ENCODE peak calls at places on chromosome 18, in ten cellular contexts. W is psoas muscle, Q is cardiac muscle cell, P is IMR-90, C is A549, O is small intestine, T is thoracic aorta, X is neural progenitor cell, K is heart left ventricle, R is upper lobe of right lung. B is an unnamed sample. For H3K4me1 and H3K9me3, the result is how much of the 10 kb centered on the place peaks cover.

GRCh38 chr18:61546598-61546997 is 213.4 kb downstream of the CDH20 start:
- DNase-seq in W (no peak), Q (no peak), P (peak), C (no peak), O (no peak), T (no peak), X (no peak), K (no peak), R (no peak), B (no peak)

GRCh38 chr18:51666717-51667320 is 469.3 kb upstream of the MEX3C start:
- DNase-seq in W (peak), Q (peak), P (no peak), C (peak), O (peak), T (no peak), X (peak), K (peak), R (no peak), B (peak)

GRCh38 chr18:69865656-69866241 is 81.9 kb downstream of the CD226 start:
- DNase-seq in W (no peak), Q (no peak), P (no peak), C (no peak), O (no peak), T (no peak), X (no peak), K (no peak), R (no peak), B (no peak)

GRCh38 chr18:57659463-57660102 is 37.9 kb upstream of the NARS1 start:
- DNase-seq in W (no peak), Q (no peak), P (peak), C (no peak), O (no peak), T (no peak), X (no peak), K (no peak), R (no peak), B (no peak)

GRCh38 chr18:61738042-61738441 is 154.8 kb downstream of the RNF152 start:
- DNase-seq in W (no peak), Q (no peak), P (no peak), C (no peak), O (peak), T (no peak), X (no peak), K (no peak), R (no peak), B (no peak)

GRCh38 chr18:76487076-76487475 is 8.0 kb downstream of the ZNF516 start:
- DNase-seq in W (no peak), Q (no peak), P (peak), C (no peak), O (no peak), T (no peak), X (no peak), K (no peak), R (no peak), B (no peak)

GRCh38 chr18:43719264-43719795 is 442.0 kb upstream of the SYT4 start:
- DNase-seq in W (no peak), Q (no peak), P (no peak), C (no peak), O (no peak), T (no peak), X (no peak), K (no peak), R (no peak), B (no peak)

GRCh38 chr18:37019157-37019571 is 190.2 kb downstream of the KIAA1328 start:
- DNase-seq in W (no peak), Q (peak), P (peak), C (peak), O (no peak), T (no peak), X (peak), K (no peak), R (peak), B (peak)

GRCh38 chr18:435940-436339 is 64.6 kb downstream of the COLEC12 start:
- DNase-seq in W (no peak), Q (no peak), P (peak), C (no peak), O (no peak), T (no peak), X (no peak), K (no peak), R (no peak), B (no peak)

GRCh38 chr18:62662799-62663173 is 52.6 kb upstream of the PHLPP1 start:
- DNase-seq in W (no peak), Q (no peak), P (no peak), C (no peak), O (no peak), T (no peak), X (no peak), K (no peak), R (no peak), B (no peak)

GRCh38 chr18:51537487-51537886 is 340.0 kb upstream of the MEX3C start:
- DNase-seq in W (no peak), Q (peak), P (no peak), C (peak), O (peak), T (no peak), X (peak), K (no peak), R (no peak), B (no peak)

GRCh38 chr18:39681061-39681460 is 2115.5 kb upstream of the CELF4 start:
- DNase-seq in W (no peak), Q (no peak), P (no peak), C (no peak), O (no peak), T (no peak), X (no peak), K (no peak), R (no peak), B (no peak)

GRCh38 chr18:24341361-24341760 is 56.3 kb downstream of the OSBPL1A start:
- DNase-seq in W (no peak), Q (no peak), P (peak), C (no peak), O (no peak), T (no peak), X (no peak), K (no peak), R (no peak), B (no peak)

GRCh38 chr18:54671291-54671881 is 80.3 kb downstream of the DYNAP start:
- DNase-seq in W (no peak), Q (peak), P (peak), C (peak), O (peak), T (no peak), X (peak), K (no peak), R (no peak), B (peak)

GRCh38 chr18:9437049-9437448 is 38.3 kb upstream of the RALBP1 start:
- DNase-seq in W (no peak), Q (no peak), P (peak), C (no peak), O (no peak), T (no peak), X (no peak), K (no peak), R (no peak), B (no peak)

GRCh38 chr18:48994044-48994651 is 43.4 kb upstream of the SMAD7 start:
- DNase-seq in W (peak), Q (no peak), P (peak), C (peak), O (no peak), T (no peak), X (no peak), K (peak), R (no peak), B (no peak)
- H3K4me1 ChIP-seq in W (under half), Q (half or more), P (half or more), C (half or more), O (under half), T (under half), X (under half), K (under half), R (under half), B (under half)

GRCh38 chr18:79737426-79737825 is 57.8 kb downstream of the CTDP1 start:
- DNase-seq in W (no peak), Q (no peak), P (no peak), C (no peak), O (no peak), T (no peak), X (no peak), K (no peak), R (peak), B (no peak)
- H3K9me3 ChIP-seq in W (under half), Q (under half), P (under half), C (under half), O (under half), T (under half), X (under half), K (under half), R (under half), B (under half)

GRCh38 chr18:13614318-13614643 is 112.1 kb downstream of the FAM210A start:
- DNase-seq in W (no peak), Q (no peak), P (no peak), C (no peak), O (no peak), T (no peak), X (no peak), K (no peak), R (no peak), B (no peak)

GRCh38 chr18:13611616-13612110 is 114.7 kb downstream of the FAM210A start:
- DNase-seq in W (peak), Q (peak), P (peak), C (no peak), O (peak), T (no peak), X (no peak), K (peak), R (no peak), B (peak)

GRCh38 chr18:13612111-13612997 is 114.0 kb downstream of the FAM210A start:
- DNase-seq in W (no peak), Q (no peak), P (no peak), C (no peak), O (peak), T (no peak), X (no peak), K (no peak), R (no peak), B (no peak)

GRCh38 chr18:13613591-13614317 is 112.6 kb downstream of the FAM210A start:
- DNase-seq in W (no peak), Q (no peak), P (no peak), C (no peak), O (peak), T (no peak), X (no peak), K (no peak), R (no peak), B (no peak)

DNA sequence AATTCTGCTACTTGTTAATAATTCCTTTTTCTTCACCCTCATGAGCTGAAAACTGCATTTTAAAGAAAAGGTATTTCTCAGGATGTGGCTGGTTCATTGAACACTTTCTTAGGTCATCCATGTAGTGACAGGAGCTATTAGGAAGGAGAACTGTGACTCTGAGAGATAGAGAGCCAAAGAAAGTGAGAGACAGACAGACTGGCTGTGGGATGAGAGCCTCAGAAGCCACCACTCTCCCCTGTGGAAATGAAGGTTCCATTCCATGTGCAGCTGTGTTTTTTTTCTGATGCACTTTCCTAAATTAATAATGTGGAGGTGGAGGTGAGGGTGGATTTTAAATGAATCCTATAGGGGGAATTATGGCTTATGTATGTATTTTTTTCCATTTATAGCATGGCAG is 113.3 kb downstream of the FAM210A start:
- DNase-seq in W (no peak), Q (no peak), P (no peak), C (no peak), O (no peak), T (no peak), X (no peak), K (no peak), R (no peak), B (no peak)
- H3K4me3 ChIP-seq in W (no peak), Q (no peak), P (no peak), C (no peak), O (no peak), T (no peak), X (no peak), K (peak), R (no peak), B (no peak)

DNA sequence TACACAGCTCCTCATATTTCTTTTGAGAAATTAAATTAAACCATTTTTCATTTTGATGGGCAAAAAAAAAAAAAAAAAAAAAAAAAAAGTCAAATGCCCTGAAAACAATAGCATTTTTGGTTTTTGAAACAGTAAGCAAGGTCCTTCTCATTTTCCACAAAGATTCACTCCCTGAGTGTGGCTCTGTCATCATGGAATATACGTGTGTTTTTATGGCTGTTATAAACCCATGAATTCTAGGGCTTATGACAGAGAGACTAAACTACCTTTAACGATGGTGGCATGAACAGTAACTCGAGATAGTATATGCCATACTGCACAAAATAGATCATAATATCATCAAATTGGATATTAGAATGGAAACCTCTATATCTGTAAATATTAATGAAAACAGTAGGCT is 179.2 kb upstream of the ZNF521 start:
- DNase-seq in W (no peak), Q (no peak), P (no peak), C (no peak), O (no peak), T (no peak), X (no peak), K (no peak), R (no peak), B (no peak)
- H3K4me1 ChIP-seq in W (under half), Q (under half), P (under half), C (under half), O (under half), T (under half), X (under half), K (under half), R (under half), B (under half)

GRCh38 chr18:45636110-45636509 is 20.8 kb downstream of the SLC14A2 start:
- DNase-seq in W (no peak), Q (no peak), P (no peak), C (no peak), O (no peak), T (no peak), X (no peak), K (no peak), R (no peak), B (no peak)
- H3K9me3 ChIP-seq in W (under half), Q (under half), P (under half), C (under half), O (under half), T (under half), X (under half), K (under half), R (under half), B (under half)

DNA sequence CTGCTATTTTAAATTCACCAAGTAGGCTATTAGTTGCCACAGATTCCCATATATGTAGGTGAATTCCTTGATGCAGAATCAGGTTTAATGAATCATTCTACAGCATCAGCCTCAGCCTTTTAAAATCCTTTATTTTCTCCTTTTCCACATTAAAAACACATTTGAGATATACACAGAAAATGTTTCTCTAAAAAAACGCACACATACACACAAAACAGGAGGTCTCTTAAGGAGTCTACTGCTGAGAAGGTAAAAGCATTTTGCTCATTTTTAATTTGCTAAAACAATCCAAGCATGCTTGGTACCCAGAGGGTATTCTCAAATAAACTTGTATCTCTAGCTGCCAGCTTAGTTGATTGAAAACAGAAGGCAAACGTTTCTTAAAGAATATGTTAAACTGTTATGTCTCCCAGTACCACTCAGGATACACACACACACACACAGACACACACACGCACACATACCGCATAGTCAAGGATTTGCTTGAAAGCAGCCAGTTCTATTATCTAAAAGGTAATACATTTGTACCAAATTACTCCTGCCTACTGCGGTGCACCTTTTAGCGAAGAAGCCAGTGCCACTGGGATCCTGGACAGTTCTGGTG is 106.8 kb upstream of the KCTD1 start:
- DNase-seq in W (no peak), Q (no peak), P (no peak), C (peak), O (no peak), T (no peak), X (no peak), K (no peak), R (no peak), B (no peak)
- H3K4me3 ChIP-seq in W (peak), Q (peak), P (no peak), C (peak), O (no peak), T (peak), X (peak), K (peak), R (peak), B (no peak)